ENCODE peak calls at places on chromosomes 12 and 14, in nine cellular contexts. X, W, M, C, J, V, D, K and S are unnamed samples.

GRCh38 chr14:23577004-23577681 is 1.4 kb downstream of the JPH4 start:
- DNase-seq in X (no peak), W (peak; percentile 71), M (no peak), C (no peak), J (peak; percentile 68), V (no peak), D (peak; percentile 68), K (no peak), S (no peak)

GRCh38 chr12:40226652-40227051 is 1.9 kb downstream of the LRRK2 start:
- DNase-seq in X (peak; percentile 90), W (no peak), M (peak; percentile 93), C (peak; percentile 30), J (peak; percentile 6), V (no peak), D (peak; percentile 36), K (peak; percentile 57), S (no peak)

GRCh38 chr12:25020621-25021243 is 71.8 kb upstream of the BCAT1 start:
- DNase-seq in X (no peak), W (no peak), M (no peak), C (no peak), J (peak; percentile 54), V (no peak), D (no peak), K (no peak), S (no peak)

GRCh38 chr14:23306412-23307145 is at the start of gene BCL2L2:
- DNase-seq in X (peak; percentile 92), W (peak; percentile 91), M (peak; percentile 84), C (peak; percentile 96), J (peak; percentile 79), V (peak; percentile 95), D (peak; percentile 92), K (no peak), S (peak; percentile 48)

GRCh38 chr14:95052016-95052585 is 105.2 kb downstream of the DICER1 start:
- DNase-seq in X (no peak), W (no peak), M (no peak), C (no peak), J (no peak), V (no peak), D (no peak), K (no peak), S (no peak)

GRCh38 chr14:23580948-23581281 is 2.3 kb upstream of the JPH4 start:
- DNase-seq in X (peak; percentile 46), W (no peak), M (no peak), C (no peak), J (no peak), V (no peak), D (no peak), K (no peak), S (no peak)

GRCh38 chr12:76018111-76018510 is 13.5 kb downstream of the PHLDA1 start:
- DNase-seq in X (peak; percentile 89), W (no peak), M (peak; percentile 40), C (no peak), J (no peak), V (peak; percentile 49), D (no peak), K (no peak), S (no peak)

GRCh38 chr14:77470192-77470870 is 12.4 kb downstream of the AHSA1 start:
- DNase-seq in X (no peak), W (no peak), M (no peak), C (peak; percentile 71), J (no peak), V (no peak), D (no peak), K (no peak), S (no peak)

GRCh38 chr12:30500532-30500931 is 195.1 kb downstream of the IPO8 start:
- DNase-seq in X (no peak), W (no peak), M (no peak), C (no peak), J (no peak), V (no peak), D (no peak), K (no peak), S (no peak)

GRCh38 chr14:105217764-105218163 is 30.6 kb upstream of the BTBD6 start:
- DNase-seq in X (no peak), W (no peak), M (no peak), C (no peak), J (no peak), V (no peak), D (no peak), K (no peak), S (no peak)

GRCh38 chr12:107468182-107468581 is 217.4 kb upstream of the PWP1 start:
- DNase-seq in X (no peak), W (no peak), M (no peak), C (no peak), J (no peak), V (no peak), D (no peak), K (no peak), S (no peak)

DNA sequence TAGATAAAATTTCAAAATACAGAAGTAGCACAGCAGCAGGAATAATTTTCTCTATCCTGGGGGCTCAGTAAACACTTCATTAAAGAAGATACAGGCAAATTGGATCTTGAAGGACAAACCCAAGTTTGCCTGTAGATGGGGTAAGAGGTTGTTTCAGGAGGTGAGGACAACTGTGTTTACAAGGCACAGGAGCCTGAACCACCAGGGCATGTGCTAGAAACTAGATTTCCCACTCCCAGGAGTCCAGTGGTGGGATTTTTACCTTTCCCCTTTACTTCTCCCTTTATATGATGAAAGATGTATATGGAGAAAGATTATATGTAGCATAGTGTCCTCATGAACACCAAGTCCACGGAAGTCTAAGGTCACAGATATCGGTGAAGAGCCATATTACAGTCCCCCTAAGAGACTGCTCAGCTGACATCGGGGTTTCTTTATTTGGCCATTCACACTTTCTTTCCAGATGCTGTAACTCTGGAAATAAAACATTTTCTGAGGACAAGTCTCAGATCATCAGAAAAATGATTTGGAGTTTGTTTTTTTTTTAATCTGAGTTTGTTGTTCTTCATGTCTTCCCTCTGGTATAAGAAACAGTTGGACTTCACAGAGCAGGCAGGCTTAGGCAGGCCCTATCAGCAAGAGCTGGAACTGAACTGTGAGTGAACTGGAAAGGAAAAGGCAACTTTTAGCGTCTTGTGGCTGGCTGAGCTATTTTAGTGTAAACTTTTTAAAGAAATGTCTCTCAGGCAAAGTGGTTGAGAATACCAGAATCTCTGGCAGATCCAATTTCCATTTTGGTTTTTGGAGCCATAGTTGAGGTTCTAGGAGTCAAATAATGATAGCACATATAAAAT is 8.0 kb upstream of the EVL start:
- DNase-seq in X (peak; percentile 23), W (no peak), M (peak; percentile 46), C (no peak), J (peak; percentile 56), V (no peak), D (no peak), K (no peak), S (peak; percentile 31)
- TF ChIP-seq CTCF in X (peak; percentile 11), W (no peak), M (peak; percentile 31), C (no peak), J (peak; percentile 29), V (peak; percentile 49), D (peak; percentile 11), K (peak; percentile 42), S (peak; percentile 65)

GRCh38 chr12:85309180-85309579 is 29.2 kb downstream of the ALX1 start:
- DNase-seq in X (no peak), W (peak; percentile 4), M (no peak), C (no peak), J (no peak), V (no peak), D (no peak), K (no peak), S (no peak)

GRCh38 chr12:85308374-85308773 is 28.4 kb downstream of the ALX1 start:
- DNase-seq in X (no peak), W (no peak), M (no peak), C (no peak), J (no peak), V (no peak), D (no peak), K (no peak), S (no peak)

GRCh38 chr12:85310025-85310424 is 30.0 kb downstream of the ALX1 start:
- DNase-seq in X (no peak), W (no peak), M (no peak), C (no peak), J (no peak), V (no peak), D (no peak), K (no peak), S (no peak)

GRCh38 chr12:85310456-85311076 is 30.5 kb downstream of the ALX1 start:
- DNase-seq in X (peak; percentile 20), W (no peak), M (peak; percentile 36), C (no peak), J (no peak), V (no peak), D (no peak), K (no peak), S (no peak)
- TF ChIP-seq CTCF in X (peak; percentile 56), W (peak; percentile 39), M (peak; percentile 27), C (no peak), J (no peak), V (peak; percentile 21), D (no peak), K (no peak), S (peak; percentile 28)

DNA sequence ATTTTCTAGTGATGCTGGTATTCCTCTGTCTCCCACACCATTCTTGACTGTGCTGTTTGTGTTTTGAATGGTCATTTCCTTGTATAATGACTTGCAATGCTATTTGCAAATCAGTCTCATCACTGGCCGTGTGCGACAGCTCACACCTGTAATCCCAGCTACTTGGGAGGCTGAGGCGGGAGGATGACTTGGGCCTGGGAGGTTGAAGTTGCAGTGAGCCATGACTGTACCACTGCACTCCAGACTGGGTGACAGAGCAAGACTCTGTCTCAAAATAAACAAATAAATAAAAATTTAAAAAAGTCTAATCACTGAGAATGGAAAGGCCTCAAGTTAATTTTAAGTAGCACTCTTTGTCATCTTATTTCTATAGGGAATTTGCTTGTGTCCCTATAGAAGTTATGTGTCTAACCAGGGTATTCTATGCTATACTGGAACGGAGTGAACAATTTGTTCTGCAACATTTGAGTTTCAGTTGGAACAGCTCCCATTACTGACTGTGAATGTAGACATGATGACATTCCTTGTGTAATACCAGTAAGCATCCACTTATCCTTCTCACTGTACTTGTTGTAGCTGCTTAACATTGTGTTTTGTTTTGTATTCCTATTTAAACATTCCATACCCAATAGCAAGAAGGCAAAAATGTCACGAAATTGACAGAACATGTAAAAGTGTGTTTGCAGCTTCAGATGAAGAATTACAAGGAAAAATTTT is 126.3 kb downstream of the MGST1 start:
- DNase-seq in X (no peak), W (no peak), M (peak; percentile 59), C (no peak), J (no peak), V (no peak), D (no peak), K (no peak), S (no peak)
- TF ChIP-seq CTCF in X (no peak), W (no peak), M (no peak), C (no peak), J (no peak), V (no peak), D (no peak), K (no peak), S (no peak)

GRCh38 chr14:58395815-58396626 is at the start of gene TOMM20L:
- DNase-seq in X (peak; percentile 69), W (peak; percentile 81), M (peak; percentile 48), C (peak; percentile 77), J (peak; percentile 95), V (peak; percentile 73), D (peak; percentile 80), K (peak; percentile 1), S (peak; percentile 73)

GRCh38 chr14:58398495-58398894 is 2.8 kb downstream of the TOMM20L start:
- DNase-seq in X (no peak), W (no peak), M (no peak), C (no peak), J (no peak), V (no peak), D (no peak), K (no peak), S (no peak)

GRCh38 chr14:58398895-58399294 is 3.2 kb downstream of the TOMM20L start:
- DNase-seq in X (no peak), W (no peak), M (no peak), C (no peak), J (no peak), V (no peak), D (no peak), K (no peak), S (no peak)

GRCh38 chr14:58401587-58401986 is 5.9 kb downstream of the TOMM20L start:
- DNase-seq in X (peak; percentile 27), W (no peak), M (no peak), C (peak; percentile 14), J (no peak), V (no peak), D (no peak), K (no peak), S (no peak)
- TF ChIP-seq CTCF in X (peak; percentile 17), W (no peak), M (no peak), C (no peak), J (peak; percentile 6), V (no peak), D (no peak), K (no peak), S (no peak)